ENCODE peak calls at places on chromosomes 4 and X, in four cellular contexts. I is NB4, W is body of pancreas, Q is uterus. G is an unnamed sample.

GRCh38 chr4:18934197-18934596 is 912.6 kb upstream of the LCORL start:
- DNase-seq in I (peak), W (no peak), Q (no peak), G (no peak)

GRCh38 chrX:31547816-31548215 is 476.0 kb upstream of the FTHL17 start:
- DNase-seq in I (no peak), W (no peak), Q (no peak), G (no peak)

GRCh38 chrX:152958524-152959465 is 35.1 kb downstream of the PNMA5 start:
- DNase-seq in I (peak), W (peak), Q (peak), G (peak)

GRCh38 chr4:89994176-89994873 is 99.7 kb downstream of the MMRN1 start:
- DNase-seq in I (no peak), W (no peak), Q (no peak), G (no peak)

GRCh38 chr4:173264245-173264959 is 69.8 kb downstream of the HMGB2 start:
- DNase-seq in I (peak), W (peak), Q (peak), G (no peak)

GRCh38 chr4:186644737-186645261 is 78.9 kb downstream of the FAT1 start:
- DNase-seq in I (peak), W (peak), Q (no peak), G (no peak)

GRCh38 chrX:109770780-109771179 is 37.7 kb upstream of the ACSL4 start:
- DNase-seq in I (no peak), W (no peak), Q (no peak), G (no peak)

GRCh38 chr4:113888006-113888405 is 91.4 kb downstream of the ARSJ start:
- DNase-seq in I (no peak), W (no peak), Q (no peak), G (no peak)

GRCh38 chr4:30802622-30803323 is 82.6 kb downstream of the PCDH7 start:
- DNase-seq in I (no peak), W (no peak), Q (no peak), G (no peak)

GRCh38 chrX:39832211-39832610 is 265.5 kb downstream of the BCOR start:
- DNase-seq in I (no peak), W (no peak), Q (no peak), G (no peak)

GRCh38 chrX:123860506-123860840 is 620 bp downstream of the XIAP start:
- DNase-seq in I (peak), W (no peak), Q (no peak), G (no peak)

GRCh38 chr4:129109965-129110824 is 14.2 kb downstream of the C4orf33 start:
- DNase-seq in I (no peak), W (peak), Q (no peak), G (no peak)

GRCh38 chr4:123616970-123617392 is 220.4 kb downstream of the SPRY1 start:
- DNase-seq in I (peak), W (peak), Q (peak), G (no peak)

GRCh38 chr4:47031713-47032404 is 492 bp downstream of the GABRB1 start:
- DNase-seq in I (no peak), W (peak), Q (no peak), G (no peak)

GRCh38 chr4:116020141-116020722 is 906.8 kb upstream of the NDST4 start:
- DNase-seq in I (peak), W (no peak), Q (no peak), G (no peak)

GRCh38 chrX:69995400-69996101 is 54.2 kb downstream of the AWAT2 start:
- DNase-seq in I (no peak), W (no peak), Q (no peak), G (no peak)

GRCh38 chrX:100615015-100615414 is 21.6 kb downstream of the TSPAN6 start:
- DNase-seq in I (peak), W (peak), Q (no peak), G (peak)

GRCh38 chr4:184395451-184395917 is 78.9 kb downstream of the IRF2 start:
- DNase-seq in I (no peak), W (no peak), Q (no peak), G (no peak)

GRCh38 chrX:29145316-29145715 is 558.1 kb downstream of the IL1RAPL1 start:
- DNase-seq in I (no peak), W (no peak), Q (no peak), G (no peak)

GRCh38 chrX:108199691-108200090 is 108.1 kb downstream of the ATG4A start:
- DNase-seq in I (peak), W (no peak), Q (no peak), G (peak)

DNA sequence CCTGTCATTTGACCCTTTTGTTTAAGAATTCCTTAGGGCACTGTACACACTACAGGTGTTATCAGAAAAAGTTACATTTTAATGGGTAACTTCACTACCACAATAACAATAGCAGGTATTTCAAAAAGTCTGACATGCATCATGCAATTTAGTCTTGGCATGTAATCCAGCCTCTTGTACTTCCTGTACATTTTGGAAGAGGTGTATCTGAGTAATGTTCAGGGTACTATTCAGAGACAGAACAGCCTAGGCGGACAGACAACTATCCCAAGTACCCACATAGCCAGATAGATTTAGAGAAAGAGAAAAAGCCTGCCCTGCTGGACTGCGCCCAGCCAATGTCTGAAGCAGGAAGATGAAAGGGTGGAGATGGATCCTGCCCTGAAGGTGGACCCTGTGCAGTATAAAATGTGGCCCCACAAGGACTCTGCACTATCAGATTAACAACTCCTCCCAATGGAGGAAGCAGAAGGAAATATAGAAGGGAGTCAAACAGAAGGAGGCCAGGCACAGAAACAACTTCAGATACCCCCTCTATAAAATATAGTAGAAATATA is 8.5 kb downstream of the UGT2B7 start:
- DNase-seq in I (no peak), W (no peak), Q (no peak), G (no peak)
- TF ChIP-seq POLR2A in I (no peak), W (no peak), Q (no peak), G (no peak)

DNA sequence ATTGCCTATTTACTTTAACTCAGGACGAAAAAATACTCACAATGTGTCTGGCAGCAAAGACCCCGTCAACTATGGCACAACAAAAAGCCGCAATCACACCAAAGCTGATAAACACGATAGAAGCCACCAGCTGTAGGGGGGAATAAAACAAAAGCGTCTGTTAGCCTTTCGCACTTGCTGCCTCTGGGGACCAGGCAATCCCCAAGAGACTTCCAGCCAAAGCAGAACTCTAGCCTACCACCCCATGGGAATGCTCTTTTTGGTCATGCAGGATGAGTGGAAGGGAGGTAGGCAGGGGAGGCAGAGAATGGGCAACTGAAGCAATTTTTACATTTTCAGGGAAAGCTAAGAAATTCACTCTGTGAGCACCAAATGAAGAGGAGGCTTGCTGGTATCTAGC is 20.1 kb downstream of the TMEM255A start:
- DNase-seq in I (peak), W (no peak), Q (no peak), G (no peak)
- TF ChIP-seq POLR2A in I (no peak), W (no peak), Q (no peak), G (no peak)

GRCh38 chrX:53227224-53227765 is 2.3 kb upstream of the KDM5C start:
- DNase-seq in I (peak), W (no peak), Q (no peak), G (no peak)

GRCh38 chrX:53230116-53230515 is 5.1 kb upstream of the KDM5C start:
- DNase-seq in I (no peak), W (no peak), Q (no peak), G (no peak)

GRCh38 chrX:53223068-53223693 is 1.8 kb downstream of the KDM5C start:
- DNase-seq in I (no peak), W (no peak), Q (no peak), G (no peak)

GRCh38 chrX:53223955-53224859 is 800 bp downstream of the KDM5C start:
- DNase-seq in I (no peak), W (no peak), Q (peak), G (peak)

DNA sequence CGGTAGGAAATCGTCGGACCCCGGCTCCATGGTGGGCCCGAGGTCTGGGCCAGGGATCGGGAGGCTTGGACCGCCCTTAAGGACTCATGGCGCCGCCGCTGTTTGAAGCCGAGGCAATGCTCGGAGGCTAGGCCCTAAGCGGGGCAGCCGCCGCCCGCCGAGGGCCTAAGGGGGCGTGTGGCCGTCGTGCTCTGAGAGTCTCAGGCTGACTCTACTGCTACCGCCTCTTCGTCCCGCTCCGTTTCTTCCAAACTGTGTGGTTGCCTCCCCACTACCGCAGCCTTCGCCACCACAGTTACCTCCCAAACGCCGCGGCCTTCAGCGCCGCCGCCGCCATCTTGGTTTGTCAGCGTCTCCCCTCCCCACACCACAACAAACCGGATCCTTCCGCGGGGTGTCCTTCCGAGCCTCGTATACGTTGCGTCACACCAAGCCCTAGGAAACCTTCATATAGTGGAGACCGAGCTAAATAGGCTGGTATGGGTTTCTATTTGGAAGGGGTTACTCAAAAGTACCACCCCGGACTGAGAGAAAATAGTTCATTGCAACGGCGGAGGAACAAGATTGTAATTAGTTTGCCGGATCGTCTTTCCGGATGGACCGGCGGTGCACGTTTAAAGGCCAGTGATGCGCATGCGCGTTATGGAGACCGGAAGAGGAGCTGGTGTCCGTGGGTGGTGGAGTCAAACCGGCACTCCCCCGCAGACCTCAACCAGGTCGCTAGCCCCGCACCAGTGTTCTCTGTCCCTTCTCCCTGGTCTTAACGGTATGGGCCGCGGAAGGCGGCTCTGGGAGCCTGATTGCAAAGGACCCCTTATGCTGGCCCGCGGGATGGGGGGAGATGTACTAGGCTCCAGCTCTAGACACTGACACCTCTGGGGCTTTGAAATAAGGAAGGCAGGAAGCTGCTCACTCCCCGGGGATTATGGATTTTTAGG is at the start of gene KDM5C:
- DNase-seq in I (peak), W (peak), Q (peak), G (peak)
- TF ChIP-seq POLR2A in I (peak), W (peak), Q (peak), G (peak)

DNA sequence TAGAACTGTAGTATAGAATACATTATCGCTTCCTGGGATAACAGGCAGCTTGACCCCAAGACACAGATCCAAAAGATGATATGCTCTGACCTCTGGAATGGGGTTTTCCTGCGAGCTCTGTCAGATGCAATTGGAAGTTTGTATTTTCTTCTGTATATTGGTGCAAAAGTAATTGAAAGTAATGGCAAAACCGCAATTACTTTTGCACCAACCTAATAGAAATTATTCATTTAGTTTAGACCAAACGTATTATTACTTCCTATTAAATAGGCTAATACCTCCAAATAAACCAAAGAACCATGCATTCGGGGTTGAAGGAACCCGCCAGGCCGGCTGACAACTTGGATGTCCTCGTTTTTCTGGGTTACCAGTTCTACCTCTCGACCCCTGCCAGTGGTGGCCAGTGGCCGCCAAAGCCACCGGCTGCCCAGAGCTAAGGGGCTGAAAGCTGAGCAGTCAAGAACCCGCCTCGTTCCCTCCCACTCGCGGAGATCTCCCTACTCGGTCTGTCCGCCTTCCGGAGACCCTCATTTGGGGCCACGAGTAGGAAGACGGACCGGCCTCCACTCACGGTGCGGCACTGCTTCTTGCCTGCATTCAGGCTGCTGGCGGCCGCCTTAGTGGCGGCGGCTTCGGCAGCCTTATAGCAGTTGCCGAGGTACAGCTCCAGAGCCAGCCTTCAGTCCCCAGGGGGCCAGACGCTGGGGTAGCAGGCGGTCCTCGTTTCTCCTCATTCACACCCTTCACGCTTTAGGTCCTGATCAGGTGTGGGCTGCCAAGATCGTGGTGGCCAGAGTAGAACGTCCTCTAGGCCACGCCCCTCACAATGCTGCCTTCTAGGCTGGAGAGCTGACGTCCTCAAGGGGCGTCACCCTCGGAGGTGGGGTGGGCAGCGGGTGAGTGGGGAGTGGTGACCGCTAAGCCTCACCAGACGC is 121.9 kb downstream of the RBMX2 start:
- DNase-seq in I (peak), W (peak), Q (peak), G (peak)
- TF ChIP-seq POLR2A in I (no peak), W (no peak), Q (no peak), G (no peak)

GRCh38 chr4:1975880-1976279 is 32.9 kb downstream of the NELFA start:
- DNase-seq in I (no peak), W (no peak), Q (no peak), G (no peak)
- TF ChIP-seq POLR2A in I (no peak), W (no peak), Q (no peak), G (no peak)

GRCh38 chr4:3531887-3532713 is at the start of gene LRPAP1:
- DNase-seq in I (peak), W (peak), Q (peak), G (peak)
- TF ChIP-seq POLR2A in I (peak), W (peak), Q (peak), G (peak)

DNA sequence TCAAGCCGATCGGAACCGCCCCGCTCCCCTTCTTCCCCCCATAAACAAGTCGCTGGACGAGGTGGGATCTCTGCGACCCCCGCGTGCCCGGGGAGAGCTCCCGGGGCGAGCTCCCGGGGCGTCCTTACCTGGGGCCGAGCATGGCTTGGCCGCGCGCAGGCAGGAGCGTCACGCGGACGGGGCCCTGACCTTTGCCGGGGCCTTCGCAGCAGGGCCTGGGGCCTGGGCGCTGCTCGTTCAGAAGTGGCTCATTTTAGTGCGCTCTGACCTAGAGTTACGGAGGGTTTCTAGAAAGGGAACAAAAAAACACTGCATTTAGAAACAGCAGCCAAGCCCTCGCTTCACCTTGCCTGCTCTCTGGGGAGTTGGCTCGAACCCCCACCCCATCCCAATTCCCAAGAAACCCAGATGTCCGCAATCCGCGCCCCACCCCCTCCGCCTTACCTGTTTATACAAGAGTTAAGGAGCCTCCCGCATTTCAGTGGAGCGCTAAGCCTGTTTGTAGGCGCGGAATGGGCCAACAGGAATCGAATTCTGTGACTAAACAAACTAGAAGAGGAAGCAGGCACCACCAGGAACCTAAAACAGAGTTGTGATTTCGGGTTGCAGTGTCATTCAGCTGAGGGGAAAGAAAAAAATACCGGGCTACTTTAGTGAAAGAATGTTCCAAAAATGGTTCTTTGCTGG is 814 bp upstream of the RBM47 start:
- DNase-seq in I (no peak), W (peak), Q (no peak), G (no peak)
- TF ChIP-seq POLR2A in I (no peak), W (no peak), Q (no peak), G (no peak)